ENCODE peak calls at places on chromosomes 16 and 17, in nine cellular contexts. P, U, B, V, A, W, C, F and G are unnamed samples.

GRCh38 chr17:13557077-13557476 is 44.7 kb downstream of the HS3ST3A1 start:
- DNase-seq in A (no peak), C (peak), B (no peak), P (no peak), U (no peak), W (no peak), V (no peak), F (no peak), G (no peak)

GRCh38 chr17:28763804-28764266 is 20.0 kb downstream of the TRAF4 start:
- DNase-seq in V (no peak), P (peak), U (peak), F (peak), B (peak), W (peak), A (peak), C (peak), G (peak)

GRCh38 chr17:34171245-34171818 is 83.8 kb upstream of the CCL2 start:
- DNase-seq in B (peak), P (peak), A (peak), U (peak), W (peak), V (no peak), F (peak), C (peak), G (peak)

GRCh38 chr16:67990018-67990386 is 9.3 kb downstream of the DPEP2 start:
- DNase-seq in P (no peak), B (no peak), W (no peak), U (no peak), C (no peak), A (no peak), V (no peak), F (no peak), G (no peak)

GRCh38 chr17:39225974-39226683 is 384 bp upstream of the STAC2 start:
- DNase-seq in P (no peak), C (peak), B (no peak), A (no peak), U (peak), W (no peak), V (peak), F (peak), G (peak)

GRCh38 chr17:42553161-42553818 is 567 bp downstream of the HSD17B1 start:
- DNase-seq in V (no peak), U (no peak), P (no peak), F (no peak), C (no peak), B (no peak), W (no peak), A (no peak), G (no peak)

GRCh38 chr17:83106036-83106577 is 26.7 kb downstream of the METRNL start:
- DNase-seq in C (peak), F (no peak), V (no peak), B (no peak), A (no peak), U (no peak), W (no peak), P (no peak), G (no peak)

GRCh38 chr16:20084624-20085226 is 11.0 kb upstream of the GPR139 start:
- DNase-seq in B (no peak), U (no peak), P (peak), V (no peak), F (no peak), A (no peak), C (no peak), W (no peak), G (no peak)

GRCh38 chr16:56298948-56299602 is 107.8 kb downstream of the GNAO1 start:
- DNase-seq in B (no peak), F (no peak), C (no peak), W (no peak), U (peak), P (no peak), A (no peak), V (peak), G (peak)